ENCODE peak calls at places on chromosomes 6 and 20, in seven cellular contexts. T is NCI-H345, A is AG10803, Q is WERI-Rb-1, O is RWPE2, M is EH, Z is putamen. X is an unnamed sample.

GRCh38 chr20:46057856-46058655 is 29.0 kb downstream of the SLC12A5 start:
- DNase-seq in T (no peak), A (peak; percentile 31), Q (no peak), O (peak; percentile 69), M (peak; percentile 37), Z (peak; percentile 53), X (no peak)

GRCh38 chr6:158414900-158415299 is 102.6 kb downstream of the TULP4 start:
- DNase-seq in T (no peak), A (peak; percentile 42), Q (no peak), O (no peak), M (peak; percentile 60), Z (no peak), X (no peak)

GRCh38 chr6:159062564-159062945 is 17.8 kb upstream of the TAGAP start:
- DNase-seq in T (no peak), A (no peak), Q (no peak), O (no peak), M (no peak), Z (no peak), X (no peak)

GRCh38 chr20:35387334-35387733 is 24.4 kb downstream of the UQCC1 start:
- DNase-seq in T (no peak), A (peak; percentile 42), Q (no peak), O (no peak), M (peak; percentile 66), Z (no peak), X (no peak)

GRCh38 chr6:158290659-158291058 is 21.6 kb upstream of the TULP4 start:
- DNase-seq in T (no peak), A (no peak), Q (no peak), O (no peak), M (no peak), Z (no peak), X (no peak)

GRCh38 chr6:20729086-20729485 is 194.8 kb downstream of the CDKAL1 start:
- DNase-seq in T (no peak), A (no peak), Q (peak; percentile 71), O (no peak), M (no peak), Z (no peak), X (no peak)

GRCh38 chr6:96468681-96469224 is 52.9 kb upstream of the UFL1 start:
- DNase-seq in T (peak; percentile 9), A (no peak), Q (no peak), O (no peak), M (no peak), Z (peak; percentile 18), X (peak; percentile 61)

GRCh38 chr20:39421571-39422099 is 459.5 kb downstream of the DHX35 start:
- DNase-seq in T (no peak), A (no peak), Q (no peak), O (no peak), M (no peak), Z (no peak), X (no peak)

GRCh38 chr20:63101781-63102719 is 95.3 kb upstream of the BHLHE23 start:
- DNase-seq in T (peak; percentile 51), A (peak; percentile 45), Q (peak; percentile 46), O (peak; percentile 76), M (peak; percentile 59), Z (peak; percentile 52), X (peak; percentile 46)

GRCh38 chr6:100435299-100435698 is 29.4 kb downstream of the SIM1 start:
- DNase-seq in T (no peak), A (peak; percentile 56), Q (no peak), O (no peak), M (peak; percentile 80), Z (no peak), X (peak; percentile 57)

GRCh38 chr6:8183266-8183665 is 80.9 kb upstream of the EEF1E1 start:
- DNase-seq in T (no peak), A (no peak), Q (no peak), O (no peak), M (no peak), Z (no peak), X (no peak)

GRCh38 chr6:81148726-81149125 is 603.8 kb downstream of the TENT5A start:
- DNase-seq in T (no peak), A (peak; percentile 27), Q (no peak), O (no peak), M (peak; percentile 43), Z (no peak), X (no peak)

GRCh38 chr6:148304976-148305375 is 37.7 kb upstream of the SASH1 start:
- DNase-seq in T (no peak), A (peak; percentile 80), Q (no peak), O (no peak), M (peak; percentile 92), Z (no peak), X (no peak)

GRCh38 chr6:109693128-109693527 is 2.0 kb downstream of the FIG4 start:
- DNase-seq in T (no peak), A (no peak), Q (no peak), O (no peak), M (no peak), Z (no peak), X (no peak)

GRCh38 chr6:46129634-46130505 is at the start of gene ENPP4:
- DNase-seq in T (peak; percentile 96), A (peak; percentile 53), Q (peak; percentile 97), O (peak; percentile 65), M (peak; percentile 48), Z (peak; percentile 97), X (peak; percentile 98)

GRCh38 chr6:115271001-115271400 is 789.7 kb downstream of the FRK start:
- DNase-seq in T (no peak), A (no peak), Q (no peak), O (no peak), M (no peak), Z (no peak), X (peak; percentile 93)

GRCh38 chr20:6012166-6012565 is 41.7 kb downstream of the LRRN4 start:
- DNase-seq in T (no peak), A (no peak), Q (no peak), O (no peak), M (no peak), Z (no peak), X (no peak)

GRCh38 chr20:8782804-8783203 is 286.1 kb upstream of the PLCB4 start:
- DNase-seq in T (no peak), A (peak; percentile 86), Q (no peak), O (no peak), M (peak; percentile 84), Z (no peak), X (no peak)

GRCh38 chr6:113909224-113909856 is 52.2 kb downstream of the MARCKS start:
- DNase-seq in T (peak; percentile 71), A (peak; percentile 83), Q (no peak), O (no peak), M (peak; percentile 79), Z (peak; percentile 21), X (peak; percentile 65)

GRCh38 chr20:62234346-62234745 is 4.0 kb upstream of the OSBPL2 start:
- DNase-seq in T (no peak), A (no peak), Q (no peak), O (no peak), M (no peak), Z (no peak), X (no peak)

GRCh38 chr6:111788779-111789276 is 84.4 kb downstream of the FYN start:
- DNase-seq in T (no peak), A (no peak), Q (no peak), O (no peak), M (no peak), Z (no peak), X (peak; percentile 85)

GRCh38 chr20:56797023-56797422 is 167.9 kb downstream of the TFAP2C start:
- DNase-seq in T (no peak), A (no peak), Q (no peak), O (no peak), M (no peak), Z (no peak), X (no peak)

GRCh38 chr20:32527052-32527446 is 58.1 kb downstream of the NOL4L start:
- DNase-seq in T (no peak), A (no peak), Q (no peak), O (no peak), M (no peak), Z (no peak), X (peak; percentile 78)

GRCh38 chr6:170046786-170047626 is 243.9 kb downstream of the DLL1 start:
- DNase-seq in T (no peak), A (peak; percentile 56), Q (no peak), O (peak; percentile 19), M (no peak), Z (no peak), X (no peak)

GRCh38 chr6:52689857-52690256 is 18.9 kb downstream of the TMEM14A start:
- DNase-seq in T (no peak), A (no peak), Q (no peak), O (no peak), M (no peak), Z (no peak), X (no peak)

X was measured in NCI-H69.